ENCODE peak calls at places on chromosomes 16 and 17, in eight cellular contexts. One of them, this sample, is unnamed.

GRCh38 chr16:81905277-81905676 is 106.0 kb downstream of the SDR42E1 start:
- DNase-seq in stimulated activated CD4-positive, alpha-beta T cell treated with anti-CD3 and anti-CD28 coated beads, TNF-alpha, amount 100 ng/mL, for 48 hours: no peak
- DNase-seq in fibroblast of pulmonary artery: no peak
- DNase-seq in HT-29: no peak
- DNase-seq in COR-L47: no peak
- DNase-seq in activated CD4-positive, alpha-beta T cell treated with anti-CD3 and anti-CD28 coated beads, Interleukin-2, amount 50 U/mL, for 1 hour: no peak
- DNase-seq in choroid plexus epithelial cell: no peak
- DNase-seq in T-cell: no peak
- DNase-seq in this sample: no peak

GRCh38 chr17:41484920-41485904 is 4.3 kb upstream of the KRT35 start:
- DNase-seq in stimulated activated CD4-positive, alpha-beta T cell treated with anti-CD3 and anti-CD28 coated beads, TNF-alpha, amount 100 ng/mL, for 48 hours: no peak
- DNase-seq in COR-L47: no peak
- DNase-seq in HT-29: no peak
- DNase-seq in fibroblast of pulmonary artery: no peak
- DNase-seq in activated CD4-positive, alpha-beta T cell treated with anti-CD3 and anti-CD28 coated beads, Interleukin-2, amount 50 U/mL, for 1 hour: no peak
- DNase-seq in choroid plexus epithelial cell: no peak
- DNase-seq in T-cell: no peak
- DNase-seq in this sample: no peak

GRCh38 chr17:69709441-69709840 is 294.9 kb downstream of the MAP2K6 start:
- DNase-seq in T-cell: no peak
- DNase-seq in COR-L47: no peak
- DNase-seq in fibroblast of pulmonary artery: no peak
- DNase-seq in HT-29: no peak
- DNase-seq in activated CD4-positive, alpha-beta T cell treated with anti-CD3 and anti-CD28 coated beads, Interleukin-2, amount 50 U/mL, for 1 hour: no peak
- DNase-seq in stimulated activated CD4-positive, alpha-beta T cell treated with anti-CD3 and anti-CD28 coated beads, TNF-alpha, amount 100 ng/mL, for 48 hours: no peak
- DNase-seq in choroid plexus epithelial cell: no peak
- DNase-seq in this sample: no peak

GRCh38 chr17:56737741-56738161 is 96.0 kb downstream of the C17orf67 start:
- DNase-seq in COR-L47: no peak
- DNase-seq in activated CD4-positive, alpha-beta T cell treated with anti-CD3 and anti-CD28 coated beads, Interleukin-2, amount 50 U/mL, for 1 hour: no peak
- DNase-seq in T-cell: no peak
- DNase-seq in choroid plexus epithelial cell: peak
- DNase-seq in stimulated activated CD4-positive, alpha-beta T cell treated with anti-CD3 and anti-CD28 coated beads, TNF-alpha, amount 100 ng/mL, for 48 hours: no peak
- DNase-seq in fibroblast of pulmonary artery: peak
- DNase-seq in HT-29: no peak
- DNase-seq in this sample: no peak

GRCh38 chr17:73211745-73212144 is 18.9 kb downstream of the COG1 start:
- DNase-seq in stimulated activated CD4-positive, alpha-beta T cell treated with anti-CD3 and anti-CD28 coated beads, TNF-alpha, amount 100 ng/mL, for 48 hours: no peak
- DNase-seq in HT-29: no peak
- DNase-seq in T-cell: peak
- DNase-seq in choroid plexus epithelial cell: peak
- DNase-seq in fibroblast of pulmonary artery: no peak
- DNase-seq in activated CD4-positive, alpha-beta T cell treated with anti-CD3 and anti-CD28 coated beads, Interleukin-2, amount 50 U/mL, for 1 hour: peak
- DNase-seq in COR-L47: no peak
- DNase-seq in this sample: peak

GRCh38 chr17:76905036-76905435 is 36.8 kb downstream of the MGAT5B start:
- DNase-seq in choroid plexus epithelial cell: no peak
- DNase-seq in activated CD4-positive, alpha-beta T cell treated with anti-CD3 and anti-CD28 coated beads, Interleukin-2, amount 50 U/mL, for 1 hour: no peak
- DNase-seq in fibroblast of pulmonary artery: no peak
- DNase-seq in T-cell: no peak
- DNase-seq in COR-L47: no peak
- DNase-seq in HT-29: no peak
- DNase-seq in stimulated activated CD4-positive, alpha-beta T cell treated with anti-CD3 and anti-CD28 coated beads, TNF-alpha, amount 100 ng/mL, for 48 hours: no peak
- DNase-seq in this sample: no peak

GRCh38 chr17:2203818-2204217 is 99.8 kb downstream of the SMG6 start:
- DNase-seq in COR-L47: no peak
- DNase-seq in choroid plexus epithelial cell: no peak
- DNase-seq in stimulated activated CD4-positive, alpha-beta T cell treated with anti-CD3 and anti-CD28 coated beads, TNF-alpha, amount 100 ng/mL, for 48 hours: no peak
- DNase-seq in T-cell: no peak
- DNase-seq in fibroblast of pulmonary artery: no peak
- DNase-seq in HT-29: no peak
- DNase-seq in activated CD4-positive, alpha-beta T cell treated with anti-CD3 and anti-CD28 coated beads, Interleukin-2, amount 50 U/mL, for 1 hour: no peak
- DNase-seq in this sample: no peak

GRCh38 chr17:5838661-5839300 is 231.4 kb upstream of the WSCD1 start:
- DNase-seq in COR-L47: no peak
- DNase-seq in HT-29: no peak
- DNase-seq in stimulated activated CD4-positive, alpha-beta T cell treated with anti-CD3 and anti-CD28 coated beads, TNF-alpha, amount 100 ng/mL, for 48 hours: no peak
- DNase-seq in choroid plexus epithelial cell: no peak
- DNase-seq in activated CD4-positive, alpha-beta T cell treated with anti-CD3 and anti-CD28 coated beads, Interleukin-2, amount 50 U/mL, for 1 hour: no peak
- DNase-seq in fibroblast of pulmonary artery: no peak
- DNase-seq in T-cell: no peak
- DNase-seq in this sample: no peak

GRCh38 chr16:10868562-10869469 is 8.2 kb upstream of the CIITA start:
- DNase-seq in HT-29: no peak
- DNase-seq in stimulated activated CD4-positive, alpha-beta T cell treated with anti-CD3 and anti-CD28 coated beads, TNF-alpha, amount 100 ng/mL, for 48 hours: no peak
- DNase-seq in activated CD4-positive, alpha-beta T cell treated with anti-CD3 and anti-CD28 coated beads, Interleukin-2, amount 50 U/mL, for 1 hour: no peak
- DNase-seq in fibroblast of pulmonary artery: no peak
- DNase-seq in choroid plexus epithelial cell: no peak
- DNase-seq in COR-L47: no peak
- DNase-seq in T-cell: no peak
- DNase-seq in this sample: no peak

GRCh38 chr16:82481455-82481854 is 145.3 kb upstream of the CDH13 start:
- DNase-seq in choroid plexus epithelial cell: peak
- DNase-seq in T-cell: no peak
- DNase-seq in activated CD4-positive, alpha-beta T cell treated with anti-CD3 and anti-CD28 coated beads, Interleukin-2, amount 50 U/mL, for 1 hour: no peak
- DNase-seq in COR-L47: no peak
- DNase-seq in stimulated activated CD4-positive, alpha-beta T cell treated with anti-CD3 and anti-CD28 coated beads, TNF-alpha, amount 100 ng/mL, for 48 hours: no peak
- DNase-seq in HT-29: no peak
- DNase-seq in fibroblast of pulmonary artery: no peak
- DNase-seq in this sample: no peak

GRCh38 chr17:40304464-40304863 is 4.5 kb upstream of the RARA start:
- DNase-seq in activated CD4-positive, alpha-beta T cell treated with anti-CD3 and anti-CD28 coated beads, Interleukin-2, amount 50 U/mL, for 1 hour: no peak
- DNase-seq in COR-L47: no peak
- DNase-seq in HT-29: no peak
- DNase-seq in stimulated activated CD4-positive, alpha-beta T cell treated with anti-CD3 and anti-CD28 coated beads, TNF-alpha, amount 100 ng/mL, for 48 hours: no peak
- DNase-seq in T-cell: no peak
- DNase-seq in choroid plexus epithelial cell: peak
- DNase-seq in fibroblast of pulmonary artery: peak
- DNase-seq in this sample: no peak

GRCh38 chr17:82593590-82594087 is 54.6 kb downstream of the WDR45B start:
- DNase-seq in fibroblast of pulmonary artery: no peak
- DNase-seq in stimulated activated CD4-positive, alpha-beta T cell treated with anti-CD3 and anti-CD28 coated beads, TNF-alpha, amount 100 ng/mL, for 48 hours: no peak
- DNase-seq in choroid plexus epithelial cell: no peak
- DNase-seq in COR-L47: no peak
- DNase-seq in T-cell: no peak
- DNase-seq in activated CD4-positive, alpha-beta T cell treated with anti-CD3 and anti-CD28 coated beads, Interleukin-2, amount 50 U/mL, for 1 hour: no peak
- DNase-seq in HT-29: no peak
- DNase-seq in this sample: no peak

GRCh38 chr17:77723071-77723908 is 235.2 kb upstream of the TNRC6C start:
- DNase-seq in COR-L47: no peak
- DNase-seq in stimulated activated CD4-positive, alpha-beta T cell treated with anti-CD3 and anti-CD28 coated beads, TNF-alpha, amount 100 ng/mL, for 48 hours: no peak
- DNase-seq in T-cell: no peak
- DNase-seq in fibroblast of pulmonary artery: no peak
- DNase-seq in choroid plexus epithelial cell: no peak
- DNase-seq in HT-29: no peak
- DNase-seq in activated CD4-positive, alpha-beta T cell treated with anti-CD3 and anti-CD28 coated beads, Interleukin-2, amount 50 U/mL, for 1 hour: no peak
- DNase-seq in this sample: no peak

GRCh38 chr16:61936522-61936921 is 99.7 kb downstream of the CDH8 start:
- DNase-seq in COR-L47: peak
- DNase-seq in stimulated activated CD4-positive, alpha-beta T cell treated with anti-CD3 and anti-CD28 coated beads, TNF-alpha, amount 100 ng/mL, for 48 hours: no peak
- DNase-seq in choroid plexus epithelial cell: no peak
- DNase-seq in HT-29: peak
- DNase-seq in fibroblast of pulmonary artery: no peak
- DNase-seq in activated CD4-positive, alpha-beta T cell treated with anti-CD3 and anti-CD28 coated beads, Interleukin-2, amount 50 U/mL, for 1 hour: no peak
- DNase-seq in T-cell: no peak
- DNase-seq in this sample: no peak

GRCh38 chr16:19776565-19776964 is 58.5 kb downstream of the IQCK start:
- DNase-seq in fibroblast of pulmonary artery: no peak
- DNase-seq in activated CD4-positive, alpha-beta T cell treated with anti-CD3 and anti-CD28 coated beads, Interleukin-2, amount 50 U/mL, for 1 hour: no peak
- DNase-seq in HT-29: no peak
- DNase-seq in COR-L47: no peak
- DNase-seq in choroid plexus epithelial cell: no peak
- DNase-seq in stimulated activated CD4-positive, alpha-beta T cell treated with anti-CD3 and anti-CD28 coated beads, TNF-alpha, amount 100 ng/mL, for 48 hours: no peak
- DNase-seq in T-cell: no peak
- DNase-seq in this sample: no peak

GRCh38 chr17:50472286-50472685 is 3.6 kb upstream of the CHAD start:
- DNase-seq in choroid plexus epithelial cell: no peak
- DNase-seq in stimulated activated CD4-positive, alpha-beta T cell treated with anti-CD3 and anti-CD28 coated beads, TNF-alpha, amount 100 ng/mL, for 48 hours: no peak
- DNase-seq in HT-29: no peak
- DNase-seq in fibroblast of pulmonary artery: no peak
- DNase-seq in activated CD4-positive, alpha-beta T cell treated with anti-CD3 and anti-CD28 coated beads, Interleukin-2, amount 50 U/mL, for 1 hour: no peak
- DNase-seq in T-cell: no peak
- DNase-seq in COR-L47: no peak
- DNase-seq in this sample: no peak

GRCh38 chr17:17507465-17508011 is 11.3 kb upstream of the RASD1 start:
- DNase-seq in T-cell: no peak
- DNase-seq in COR-L47: no peak
- DNase-seq in stimulated activated CD4-positive, alpha-beta T cell treated with anti-CD3 and anti-CD28 coated beads, TNF-alpha, amount 100 ng/mL, for 48 hours: no peak
- DNase-seq in HT-29: no peak
- DNase-seq in fibroblast of pulmonary artery: no peak
- DNase-seq in choroid plexus epithelial cell: no peak
- DNase-seq in activated CD4-positive, alpha-beta T cell treated with anti-CD3 and anti-CD28 coated beads, Interleukin-2, amount 50 U/mL, for 1 hour: no peak
- DNase-seq in this sample: no peak

GRCh38 chr17:43952351-43952723 is 1.4 kb downstream of the PYY start:
- DNase-seq in choroid plexus epithelial cell: no peak
- DNase-seq in HT-29: no peak
- DNase-seq in fibroblast of pulmonary artery: no peak
- DNase-seq in COR-L47: no peak
- DNase-seq in T-cell: no peak
- DNase-seq in stimulated activated CD4-positive, alpha-beta T cell treated with anti-CD3 and anti-CD28 coated beads, TNF-alpha, amount 100 ng/mL, for 48 hours: no peak
- DNase-seq in activated CD4-positive, alpha-beta T cell treated with anti-CD3 and anti-CD28 coated beads, Interleukin-2, amount 50 U/mL, for 1 hour: no peak
- DNase-seq in this sample: no peak

GRCh38 chr17:40340880-40341807 is 23.4 kb downstream of the GJD3 start:
- DNase-seq in COR-L47: peak
- DNase-seq in T-cell: peak
- DNase-seq in choroid plexus epithelial cell: peak
- DNase-seq in fibroblast of pulmonary artery: peak
- DNase-seq in HT-29: peak
- DNase-seq in activated CD4-positive, alpha-beta T cell treated with anti-CD3 and anti-CD28 coated beads, Interleukin-2, amount 50 U/mL, for 1 hour: peak
- DNase-seq in stimulated activated CD4-positive, alpha-beta T cell treated with anti-CD3 and anti-CD28 coated beads, TNF-alpha, amount 100 ng/mL, for 48 hours: peak
- DNase-seq in this sample: peak

GRCh38 chr16:70703041-70703834 is 17.4 kb upstream of the MTSS2 start:
- DNase-seq in T-cell: no peak
- DNase-seq in activated CD4-positive, alpha-beta T cell treated with anti-CD3 and anti-CD28 coated beads, Interleukin-2, amount 50 U/mL, for 1 hour: no peak
- DNase-seq in COR-L47: no peak
- DNase-seq in HT-29: no peak
- DNase-seq in stimulated activated CD4-positive, alpha-beta T cell treated with anti-CD3 and anti-CD28 coated beads, TNF-alpha, amount 100 ng/mL, for 48 hours: no peak
- DNase-seq in fibroblast of pulmonary artery: peak
- DNase-seq in choroid plexus epithelial cell: peak
- DNase-seq in this sample: no peak

GRCh38 chr16:75550211-75550662 is 5.8 kb downstream of the TMEM231 start:
- DNase-seq in stimulated activated CD4-positive, alpha-beta T cell treated with anti-CD3 and anti-CD28 coated beads, TNF-alpha, amount 100 ng/mL, for 48 hours: no peak
- DNase-seq in activated CD4-positive, alpha-beta T cell treated with anti-CD3 and anti-CD28 coated beads, Interleukin-2, amount 50 U/mL, for 1 hour: no peak
- DNase-seq in T-cell: no peak
- DNase-seq in choroid plexus epithelial cell: peak
- DNase-seq in COR-L47: peak
- DNase-seq in fibroblast of pulmonary artery: peak
- DNase-seq in HT-29: peak
- DNase-seq in this sample: no peak

GRCh38 chr17:21538615-21539014 is 153.7 kb upstream of the KCNJ18 start:
- DNase-seq in fibroblast of pulmonary artery: no peak
- DNase-seq in choroid plexus epithelial cell: no peak
- DNase-seq in stimulated activated CD4-positive, alpha-beta T cell treated with anti-CD3 and anti-CD28 coated beads, TNF-alpha, amount 100 ng/mL, for 48 hours: no peak
- DNase-seq in COR-L47: no peak
- DNase-seq in T-cell: no peak
- DNase-seq in activated CD4-positive, alpha-beta T cell treated with anti-CD3 and anti-CD28 coated beads, Interleukin-2, amount 50 U/mL, for 1 hour: no peak
- DNase-seq in HT-29: no peak
- DNase-seq in this sample: no peak

GRCh38 chr17:81961087-81961514 is at the start of gene NOTUM:
- DNase-seq in COR-L47: peak
- DNase-seq in T-cell: no peak
- DNase-seq in fibroblast of pulmonary artery: peak
- DNase-seq in HT-29: no peak
- DNase-seq in choroid plexus epithelial cell: peak
- DNase-seq in activated CD4-positive, alpha-beta T cell treated with anti-CD3 and anti-CD28 coated beads, Interleukin-2, amount 50 U/mL, for 1 hour: no peak
- DNase-seq in stimulated activated CD4-positive, alpha-beta T cell treated with anti-CD3 and anti-CD28 coated beads, TNF-alpha, amount 100 ng/mL, for 48 hours: no peak
- DNase-seq in this sample: no peak

GRCh38 chr17:76696763-76697701 is 13.7 kb downstream of the MXRA7 start:
- DNase-seq in activated CD4-positive, alpha-beta T cell treated with anti-CD3 and anti-CD28 coated beads, Interleukin-2, amount 50 U/mL, for 1 hour: no peak
- DNase-seq in T-cell: no peak
- DNase-seq in stimulated activated CD4-positive, alpha-beta T cell treated with anti-CD3 and anti-CD28 coated beads, TNF-alpha, amount 100 ng/mL, for 48 hours: no peak
- DNase-seq in choroid plexus epithelial cell: no peak
- DNase-seq in fibroblast of pulmonary artery: peak
- DNase-seq in COR-L47: no peak
- DNase-seq in HT-29: no peak
- DNase-seq in this sample: no peak

GRCh38 chr16:87806608-87807546 is 41.1 kb upstream of the KLHDC4 start:
- DNase-seq in HT-29: peak
- DNase-seq in COR-L47: peak
- DNase-seq in fibroblast of pulmonary artery: peak
- DNase-seq in stimulated activated CD4-positive, alpha-beta T cell treated with anti-CD3 and anti-CD28 coated beads, TNF-alpha, amount 100 ng/mL, for 48 hours: peak
- DNase-seq in T-cell: peak
- DNase-seq in activated CD4-positive, alpha-beta T cell treated with anti-CD3 and anti-CD28 coated beads, Interleukin-2, amount 50 U/mL, for 1 hour: peak
- DNase-seq in choroid plexus epithelial cell: peak
- DNase-seq in this sample: peak

GRCh38 chr17:45895304-45895968 is 1.1 kb downstream of the MAPT start:
- DNase-seq in choroid plexus epithelial cell: peak
- DNase-seq in stimulated activated CD4-positive, alpha-beta T cell treated with anti-CD3 and anti-CD28 coated beads, TNF-alpha, amount 100 ng/mL, for 48 hours: no peak
- DNase-seq in COR-L47: peak
- DNase-seq in activated CD4-positive, alpha-beta T cell treated with anti-CD3 and anti-CD28 coated beads, Interleukin-2, amount 50 U/mL, for 1 hour: peak
- DNase-seq in fibroblast of pulmonary artery: no peak
- DNase-seq in HT-29: no peak
- DNase-seq in T-cell: no peak
- DNase-seq in this sample: no peak

GRCh38 chr17:31754239-31754945 is 104.7 kb downstream of the COPRS start:
- DNase-seq in COR-L47: no peak
- DNase-seq in choroid plexus epithelial cell: peak
- DNase-seq in T-cell: no peak
- DNase-seq in HT-29: no peak
- DNase-seq in fibroblast of pulmonary artery: peak
- DNase-seq in stimulated activated CD4-positive, alpha-beta T cell treated with anti-CD3 and anti-CD28 coated beads, TNF-alpha, amount 100 ng/mL, for 48 hours: no peak
- DNase-seq in activated CD4-positive, alpha-beta T cell treated with anti-CD3 and anti-CD28 coated beads, Interleukin-2, amount 50 U/mL, for 1 hour: no peak
- DNase-seq in this sample: no peak

GRCh38 chr16:81457326-81458133 is 12.9 kb downstream of the CMIP start:
- DNase-seq in T-cell: no peak
- DNase-seq in HT-29: peak
- DNase-seq in choroid plexus epithelial cell: peak
- DNase-seq in COR-L47: no peak
- DNase-seq in stimulated activated CD4-positive, alpha-beta T cell treated with anti-CD3 and anti-CD28 coated beads, TNF-alpha, amount 100 ng/mL, for 48 hours: no peak
- DNase-seq in activated CD4-positive, alpha-beta T cell treated with anti-CD3 and anti-CD28 coated beads, Interleukin-2, amount 50 U/mL, for 1 hour: no peak
- DNase-seq in fibroblast of pulmonary artery: peak
- DNase-seq in this sample: no peak

GRCh38 chr16:14569213-14569612 is 60.8 kb downstream of the PARN start:
- DNase-seq in choroid plexus epithelial cell: no peak
- DNase-seq in fibroblast of pulmonary artery: no peak
- DNase-seq in activated CD4-positive, alpha-beta T cell treated with anti-CD3 and anti-CD28 coated beads, Interleukin-2, amount 50 U/mL, for 1 hour: no peak
- DNase-seq in COR-L47: no peak
- DNase-seq in stimulated activated CD4-positive, alpha-beta T cell treated with anti-CD3 and anti-CD28 coated beads, TNF-alpha, amount 100 ng/mL, for 48 hours: no peak
- DNase-seq in HT-29: peak
- DNase-seq in T-cell: no peak
- DNase-seq in this sample: no peak

GRCh38 chr17:80817321-80817845 is 174.3 kb upstream of the CHMP6 start:
- DNase-seq in T-cell: no peak
- DNase-seq in choroid plexus epithelial cell: no peak
- DNase-seq in HT-29: no peak
- DNase-seq in activated CD4-positive, alpha-beta T cell treated with anti-CD3 and anti-CD28 coated beads, Interleukin-2, amount 50 U/mL, for 1 hour: no peak
- DNase-seq in stimulated activated CD4-positive, alpha-beta T cell treated with anti-CD3 and anti-CD28 coated beads, TNF-alpha, amount 100 ng/mL, for 48 hours: no peak
- DNase-seq in COR-L47: no peak
- DNase-seq in fibroblast of pulmonary artery: no peak
- DNase-seq in this sample: no peak

GRCh38 chr16:13958438-13958837 is 38.5 kb downstream of the ERCC4 start:
- DNase-seq in COR-L47: no peak
- DNase-seq in choroid plexus epithelial cell: no peak
- DNase-seq in fibroblast of pulmonary artery: no peak
- DNase-seq in stimulated activated CD4-positive, alpha-beta T cell treated with anti-CD3 and anti-CD28 coated beads, TNF-alpha, amount 100 ng/mL, for 48 hours: no peak
- DNase-seq in T-cell: no peak
- DNase-seq in activated CD4-positive, alpha-beta T cell treated with anti-CD3 and anti-CD28 coated beads, Interleukin-2, amount 50 U/mL, for 1 hour: no peak
- DNase-seq in HT-29: peak
- DNase-seq in this sample: no peak

GRCh38 chr17:17723354-17724261 is 42.4 kb downstream of the RAI1 start:
- DNase-seq in stimulated activated CD4-positive, alpha-beta T cell treated with anti-CD3 and anti-CD28 coated beads, TNF-alpha, amount 100 ng/mL, for 48 hours: no peak
- DNase-seq in COR-L47: peak
- DNase-seq in T-cell: no peak
- DNase-seq in HT-29: no peak
- DNase-seq in fibroblast of pulmonary artery: peak
- DNase-seq in choroid plexus epithelial cell: peak
- DNase-seq in activated CD4-positive, alpha-beta T cell treated with anti-CD3 and anti-CD28 coated beads, Interleukin-2, amount 50 U/mL, for 1 hour: peak
- DNase-seq in this sample: no peak

GRCh38 chr17:19238167-19238505 is 970 bp downstream of the EPN2 start:
- DNase-seq in choroid plexus epithelial cell: peak
- DNase-seq in HT-29: peak
- DNase-seq in activated CD4-positive, alpha-beta T cell treated with anti-CD3 and anti-CD28 coated beads, Interleukin-2, amount 50 U/mL, for 1 hour: no peak
- DNase-seq in T-cell: no peak
- DNase-seq in COR-L47: no peak
- DNase-seq in stimulated activated CD4-positive, alpha-beta T cell treated with anti-CD3 and anti-CD28 coated beads, TNF-alpha, amount 100 ng/mL, for 48 hours: no peak
- DNase-seq in fibroblast of pulmonary artery: no peak
- DNase-seq in this sample: peak

This sample was measured in CD8-positive, alpha-beta T cell.